ENCODE peak calls at places on chromosomes 11 and 22, in eight cellular contexts. V is CD8-positive, alpha-beta T cell; P is pancreas; B is cardiac fibroblast; E is left ventricle myocardium inferior; X is HL-60; J is heart right ventricle; R is heart left ventricle. U is an unnamed sample.

GRCh38 chr11:111922803-111923202 is 4.1 kb downstream of the C11orf52 start:
- DNase-seq in V (no peak), P (peak; percentile 51), R (no peak), B (peak; percentile 89), X (no peak), J (no peak), E (no peak), U (peak; percentile 87)

GRCh38 chr11:75450826-75451783 is 18.1 kb upstream of the KLHL35 start:
- DNase-seq in P (no peak), X (peak; percentile 14), R (peak; percentile 55), J (no peak), V (no peak), E (no peak), B (no peak), U (no peak)

GRCh38 chr11:39294648-39295047 is 2164.8 kb downstream of the LRRC4C start:
- DNase-seq in R (no peak), J (no peak), B (no peak), X (no peak), P (no peak), E (no peak), V (no peak), U (no peak)

GRCh38 chr11:57460756-57461749 is 725 bp downstream of the RTN4RL2 start:
- DNase-seq in J (no peak), R (no peak), P (peak; percentile 20), B (no peak), X (no peak), V (no peak), E (no peak), U (no peak)

GRCh38 chr22:23261900-23262450 is 81.7 kb downstream of the BCR start:
- DNase-seq in V (no peak), R (no peak), J (no peak), X (no peak), B (no peak), E (no peak), P (no peak), U (no peak)

GRCh38 chr22:30206964-30207363 is 39.6 kb downstream of the LIF start:
- DNase-seq in X (no peak), P (peak; percentile 42), R (no peak), V (no peak), J (no peak), B (peak; percentile 98), E (no peak), U (peak; percentile 95)

GRCh38 chr11:23727821-23728220 is 769.0 kb upstream of the LUZP2 start:
- DNase-seq in E (no peak), V (no peak), B (peak; percentile 30), R (no peak), J (no peak), X (no peak), P (no peak), U (peak; percentile 4)

GRCh38 chr11:6320411-6321207 is at the start of gene CAVIN3:
- DNase-seq in X (peak; percentile 5), E (peak; percentile 90), R (peak; percentile 94), P (peak; percentile 75), J (peak; percentile 90), B (peak; percentile 91), V (no peak), U (peak; percentile 83)

GRCh38 chr11:116167706-116168458 is 604.9 kb downstream of the BUD13 start:
- DNase-seq in R (no peak), B (no peak), V (no peak), X (no peak), E (no peak), J (no peak), P (no peak), U (no peak)

GRCh38 chr11:64185323-64186204 is at the start of gene STIP1:
- DNase-seq in R (peak; percentile 98), J (peak; percentile 97), V (peak; percentile 98), X (peak; percentile 100), P (peak; percentile 99), E (peak; percentile 99), B (peak; percentile 100), U (peak; percentile 100)
- TF ChIP-seq CTCF in R (peak; percentile 26), J (peak; percentile 27), V (no peak), X (no peak), P (no peak), E (peak; percentile 69), B (peak; percentile 53), U (peak; percentile 55)

GRCh38 chr11:96277696-96278038 is 65.3 kb downstream of the MAML2 start:
- DNase-seq in B (no peak), R (no peak), J (no peak), E (no peak), P (no peak), X (no peak), V (no peak), U (no peak)
- H3K4me3 ChIP-seq in B (no peak overlapping the region), R (no peak overlapping the region), J (no peak overlapping the region), E (no peak overlapping the region), P (no peak overlapping the region), X (no peak overlapping the region), V (no peak overlapping the region), U (no peak overlapping the region)

GRCh38 chr22:18095101-18095805 is 15.4 kb upstream of the TUBA8 start:
- DNase-seq in V (no peak), P (no peak), R (no peak), E (no peak), B (no peak), X (no peak), J (no peak), U (no peak)

GRCh38 chr22:18091916-18092526 is 14.2 kb downstream of the PEX26 start:
- DNase-seq in V (no peak), P (peak; percentile 73), J (peak; percentile 75), B (peak; percentile 85), R (peak; percentile 84), X (no peak), E (peak; percentile 80), U (peak; percentile 74)

GRCh38 chr22:18096823-18097222 is 13.8 kb upstream of the TUBA8 start:
- DNase-seq in E (no peak), X (no peak), J (no peak), P (no peak), V (no peak), R (no peak), B (no peak), U (no peak)

GRCh38 chr22:18091478-18091877 is 13.7 kb downstream of the PEX26 start:
- DNase-seq in R (no peak), J (no peak), P (no peak), B (peak; percentile 47), X (no peak), V (no peak), E (no peak), U (no peak)

GRCh38 chr22:18093661-18094060 is 15.9 kb downstream of the PEX26 start:
- DNase-seq in V (no peak), P (no peak), R (no peak), J (no peak), B (no peak), X (no peak), E (no peak), U (no peak)
- TF ChIP-seq CTCF in V (no peak), P (no peak), R (no peak), J (no peak), B (no peak), X (no peak), E (no peak), U (no peak)

GRCh38 chr22:47398491-47398890 is 636.0 kb downstream of the TBC1D22A start:
- DNase-seq in E (no peak), V (no peak), B (no peak), R (no peak), J (no peak), X (no peak), P (no peak), U (no peak)
- H3K4me3 ChIP-seq in E (no peak overlapping the region), V (no peak overlapping the region), B (no peak overlapping the region), R (no peak overlapping the region), J (no peak overlapping the region), X (no peak overlapping the region), P (no peak overlapping the region), U (no peak overlapping the region)

DNA sequence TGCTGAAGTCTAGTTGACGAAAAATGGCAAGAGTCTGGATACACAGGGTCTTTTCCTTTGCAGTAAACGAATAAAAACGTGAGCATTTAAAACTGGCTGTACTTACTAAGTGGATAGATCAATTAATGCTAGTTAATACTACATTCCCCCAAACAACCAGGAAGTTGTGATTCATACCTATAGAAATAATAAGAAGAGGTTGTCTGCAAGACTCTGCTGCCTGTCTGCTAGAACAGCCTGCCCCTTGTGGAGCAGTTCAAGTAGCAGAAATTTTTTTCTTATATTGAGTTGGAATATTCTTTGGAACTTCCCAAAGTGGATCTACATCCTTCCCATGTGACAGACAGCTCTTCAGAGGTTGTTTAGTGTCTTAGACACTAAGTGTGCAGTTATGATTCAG is 86.8 kb downstream of the TEAD1 start:
- DNase-seq in J (no peak), X (no peak), V (no peak), B (peak; percentile 61), R (no peak), E (no peak), P (no peak), U (no peak)
- TF ChIP-seq CTCF in J (no peak), X (no peak), V (no peak), B (peak; percentile 48), R (no peak), E (peak; percentile 31), P (no peak), U (peak; percentile 35)

GRCh38 chr11:64253043-64253442 is 1.7 kb downstream of the PLCB3 start:
- DNase-seq in V (no peak), X (no peak), R (no peak), J (no peak), B (no peak), P (no peak), E (no peak), U (no peak)
- H3K4me3 ChIP-seq in V (no peak overlapping the region), X (peak overlapping the region; percentile 75), R (no peak overlapping the region), J (peak overlapping the region; percentile 79), B (peak overlapping the region; percentile 78), P (no peak overlapping the region), E (peak overlapping the region; percentile 88), U (peak overlapping the region; percentile 78)